ENCODE peak calls at places on chromosomes 5 and 9, in six cellular contexts. M is fibroblast of lung, L is A673, J is AG04450, O is nephron progenitor cell, Y is NCI-H2171. I is an unnamed sample.

GRCh38 chr5:54541823-54542783 is 24.5 kb downstream of the SNX18 start:
- DNase-seq in L (no peak), O (no peak), J (no peak), Y (no peak), M (no peak), I (no peak)

GRCh38 chr5:122078116-122078865 is at the start of gene LOX:
- DNase-seq in J (peak; percentile 91), Y (no peak), O (peak; percentile 56), L (peak; percentile 86), M (peak; percentile 95), I (no peak)

GRCh38 chr9:90333226-90333625 is 309.4 kb downstream of the DIRAS2 start:
- DNase-seq in L (no peak), M (no peak), Y (no peak), O (no peak), J (no peak), I (no peak)

GRCh38 chr5:42944989-42945388 is 95.1 kb downstream of the ANXA2R start:
- DNase-seq in O (no peak), Y (no peak), L (peak; percentile 57), J (peak; percentile 76), M (peak; percentile 90), I (no peak)

GRCh38 chr9:125532812-125533594 is 174.0 kb downstream of the MAPKAP1 start:
- DNase-seq in L (no peak), Y (no peak), M (no peak), J (no peak), O (no peak), I (no peak)

GRCh38 chr9:97907051-97907450 is 15.2 kb downstream of the TRMO start:
- DNase-seq in O (no peak), L (no peak), J (no peak), M (no peak), Y (no peak), I (no peak)

GRCh38 chr5:176739461-176740051 is 70.8 kb upstream of the UNC5A start:
- DNase-seq in L (peak; percentile 46), Y (peak; percentile 59), J (no peak), O (no peak), M (no peak), I (peak; percentile 22)

GRCh38 chr9:3963266-3964019 is 336.4 kb downstream of the GLIS3 start:
- DNase-seq in L (peak; percentile 72), J (peak; percentile 55), O (no peak), M (peak; percentile 85), Y (peak; percentile 28), I (no peak)

GRCh38 chr5:112935675-112936074 is 13.6 kb upstream of the REEP5 start:
- DNase-seq in L (no peak), J (no peak), M (peak; percentile 54), O (no peak), Y (no peak), I (no peak)

GRCh38 chr5:155839251-155840037 is 487.5 kb upstream of the SGCD start:
- DNase-seq in M (no peak), Y (peak; percentile 47), L (peak; percentile 0), J (no peak), O (no peak), I (no peak)

GRCh38 chr5:36323926-36324781 is 22.5 kb upstream of the RANBP3L start:
- DNase-seq in L (no peak), M (no peak), O (no peak), Y (no peak), J (no peak), I (peak; percentile 15)

GRCh38 chr9:3939820-3940219 is 360.0 kb downstream of the GLIS3 start:
- DNase-seq in M (no peak), O (no peak), L (no peak), J (no peak), Y (no peak), I (no peak)

GRCh38 chr5:139651863-139652787 is 4.0 kb downstream of the CXXC5 start:
- DNase-seq in O (peak; percentile 84), L (peak; percentile 92), J (no peak), M (peak; percentile 77), Y (no peak), I (peak; percentile 11)

GRCh38 chr5:174612686-174613085 is 111.7 kb upstream of the MSX2 start:
- DNase-seq in M (no peak), L (no peak), O (no peak), Y (no peak), J (no peak), I (no peak)

GRCh38 chr5:133873936-133874585 is 94.4 kb downstream of the C5orf15 start:
- DNase-seq in M (peak; percentile 21), J (peak; percentile 7), L (no peak), O (no peak), Y (no peak), I (no peak)

GRCh38 chr5:156475182-156475830 is 148.3 kb downstream of the SGCD start:
- DNase-seq in J (no peak), O (no peak), M (no peak), L (no peak), Y (no peak), I (no peak)

GRCh38 chr9:82108474-82108873 is 119.9 kb downstream of the SPATA31D1 start:
- DNase-seq in L (no peak), M (no peak), J (no peak), Y (no peak), O (no peak), I (no peak)